ENCODE peak calls at places on chromosomes 4 and X, in six cellular contexts. L, Q, Z, O, S and J are unnamed samples.
A peak's percentile ranks its signal among the peaks of the same experiment; 100 is the strongest.

GRCh38 chr4:2363951-2364653 is 54.3 kb downstream of the ZFYVE28 start:
- DNase-seq in L (no peak), Q (no peak), Z (no peak), O (peak; percentile 43), S (no peak), J (no peak)

GRCh38 chr4:22661443-22661842 is 31.3 kb upstream of the GBA3 start:
- DNase-seq in L (no peak), Q (no peak), Z (no peak), O (no peak), S (no peak), J (no peak)

GRCh38 chr4:25110653-25111329 is 49.5 kb downstream of the SEPSECS start:
- DNase-seq in L (no peak), Q (no peak), Z (no peak), O (no peak), S (no peak), J (no peak)

GRCh38 chr4:56286763-56287162 is 100.5 kb downstream of the AASDH start:
- DNase-seq in L (no peak), Q (no peak), Z (no peak), O (no peak), S (no peak), J (no peak)

GRCh38 chr4:173176010-173176409 is 7.4 kb downstream of the GALNT7 start:
- DNase-seq in L (no peak), Q (no peak), Z (no peak), O (no peak), S (no peak), J (no peak)

GRCh38 chr4:148091896-148092295 is 350.3 kb downstream of the NR3C2 start:
- DNase-seq in L (no peak), Q (no peak), Z (no peak), O (no peak), S (no peak), J (no peak)

GRCh38 chr4:153375303-153375702 is 30.8 kb downstream of the MND1 start:
- DNase-seq in L (no peak), Q (no peak), Z (no peak), O (no peak), S (no peak), J (no peak)

GRCh38 chrX:79259073-79259689 is 108.0 kb downstream of the ITM2A start:
- DNase-seq in L (no peak), Q (no peak), Z (no peak), O (no peak), S (peak; percentile 36), J (no peak)

GRCh38 chrX:125132274-125132673 is 187.4 kb upstream of the TEX13C start:
- DNase-seq in L (no peak), Q (no peak), Z (no peak), O (no peak), S (no peak), J (no peak)

GRCh38 chrX:13287816-13288215 is 32.0 kb downstream of the ATXN3L start:
- DNase-seq in L (no peak), Q (peak; percentile 11), Z (no peak), O (no peak), S (no peak), J (no peak)

GRCh38 chr4:6855692-6856297 is 53.8 kb upstream of the TBC1D14 start:
- DNase-seq in L (no peak), Q (peak; percentile 50), Z (no peak), O (no peak), S (no peak), J (no peak)

GRCh38 chrX:154097003-154097596 is 417 bp downstream of the MECP2 start:
- DNase-seq in L (peak; percentile 58), Q (peak; percentile 2), Z (peak; percentile 15), O (peak; percentile 76), S (peak; percentile 72), J (no peak)

GRCh38 chr4:152606800-152607577 is 71.1 kb upstream of the FBXW7 start:
- DNase-seq in L (no peak), Q (no peak), Z (no peak), O (no peak), S (no peak), J (no peak)

GRCh38 chrX:3806630-3807029 is 93.2 kb upstream of the PRKX start:
- DNase-seq in L (no peak), Q (no peak), Z (no peak), O (no peak), S (no peak), J (no peak)

GRCh38 chr4:144336633-144337032 is 196.1 kb upstream of the GYPA start:
- DNase-seq in L (no peak), Q (no peak), Z (no peak), O (no peak), S (no peak), J (no peak)

GRCh38 chr4:14257903-14258302 is 630.4 kb upstream of the BOD1L1 start:
- DNase-seq in L (no peak), Q (no peak), Z (no peak), O (no peak), S (no peak), J (no peak)

GRCh38 chr4:99816611-99817309 is at the start of gene DAPP1:
- DNase-seq in L (peak; percentile 71), Q (no peak), Z (no peak), O (peak; percentile 70), S (peak; percentile 70), J (no peak)

GRCh38 chr4:129623233-129623632 is 527.3 kb downstream of the C4orf33 start:
- DNase-seq in L (no peak), Q (no peak), Z (no peak), O (no peak), S (no peak), J (no peak)